ENCODE peak calls at places on chromosomes 1 and 21, in four cellular contexts. One of them, this sample, is unnamed.
A peak's percentile ranks its signal among the peaks of the same experiment; 100 is the strongest.

GRCh38 chr1:196393742-196394141 is 214.5 kb downstream of the KCNT2 start:
- DNase-seq in ovary: peak; percentile 54
- DNase-seq in K562: no peak
- DNase-seq in left ventricle myocardium inferior: no peak
- DNase-seq in this sample: no peak

GRCh38 chr1:154609398-154610380 is 1.7 kb upstream of the ADAR start:
- DNase-seq in K562: peak; percentile 17
- DNase-seq in ovary: no peak
- DNase-seq in left ventricle myocardium inferior: no peak
- DNase-seq in this sample: no peak

GRCh38 chr1:183877321-183877720 is 72.4 kb downstream of the RGL1 start:
- DNase-seq in K562: no peak
- DNase-seq in ovary: peak; percentile 78
- DNase-seq in left ventricle myocardium inferior: peak; percentile 46
- DNase-seq in this sample: no peak

GRCh38 chr1:180154325-180155201 is at the start of gene QSOX1:
- DNase-seq in ovary: peak; percentile 91
- DNase-seq in left ventricle myocardium inferior: peak; percentile 90
- DNase-seq in K562: peak; percentile 99
- DNase-seq in this sample: peak; percentile 92

GRCh38 chr1:31306278-31306677 is 9.4 kb downstream of the ZCCHC17 start:
- DNase-seq in ovary: no peak
- DNase-seq in K562: no peak
- DNase-seq in left ventricle myocardium inferior: no peak
- DNase-seq in this sample: no peak

GRCh38 chr1:95671098-95671497 is 437.1 kb downstream of the RWDD3 start:
- DNase-seq in K562: no peak
- DNase-seq in ovary: no peak
- DNase-seq in left ventricle myocardium inferior: no peak
- DNase-seq in this sample: no peak

GRCh38 chr1:36570478-36571060 is 87.9 kb upstream of the CSF3R start:
- DNase-seq in left ventricle myocardium inferior: no peak
- DNase-seq in ovary: no peak
- DNase-seq in K562: no peak
- DNase-seq in this sample: no peak

GRCh38 chr1:235199441-235199840 is 38.4 kb upstream of the RBM34 start:
- DNase-seq in K562: peak; percentile 30
- DNase-seq in left ventricle myocardium inferior: no peak
- DNase-seq in ovary: no peak
- DNase-seq in this sample: no peak

GRCh38 chr1:6454856-6455751 is 10.9 kb downstream of the TNFRSF25 start:
- DNase-seq in ovary: no peak
- DNase-seq in left ventricle myocardium inferior: no peak
- DNase-seq in K562: no peak
- DNase-seq in this sample: no peak

GRCh38 chr21:43603641-43604504 is 55.4 kb downstream of the HSF2BP start:
- DNase-seq in ovary: no peak
- DNase-seq in K562: no peak
- DNase-seq in left ventricle myocardium inferior: no peak
- DNase-seq in this sample: peak; percentile 30

GRCh38 chr1:161840363-161840762 is 74.2 kb downstream of the ATF6 start:
- DNase-seq in left ventricle myocardium inferior: no peak
- DNase-seq in ovary: no peak
- DNase-seq in K562: no peak
- DNase-seq in this sample: no peak

GRCh38 chr21:15037894-15038293 is 26.9 kb downstream of the NRIP1 start:
- DNase-seq in left ventricle myocardium inferior: no peak
- DNase-seq in K562: no peak
- DNase-seq in ovary: no peak
- DNase-seq in this sample: no peak

GRCh38 chr21:42463861-42464515 is 32.0 kb downstream of the RSPH1 start:
- DNase-seq in left ventricle myocardium inferior: no peak
- DNase-seq in K562: peak; percentile 76
- DNase-seq in ovary: no peak
- DNase-seq in this sample: peak; percentile 47

GRCh38 chr21:35614412-35614901 is 445.9 kb downstream of the SETD4 start:
- DNase-seq in left ventricle myocardium inferior: no peak
- DNase-seq in ovary: no peak
- DNase-seq in K562: peak; percentile 35
- DNase-seq in this sample: no peak

GRCh38 chr1:209723761-209724693 is 19.4 kb downstream of the HSD11B1 start:
- DNase-seq in K562: no peak
- DNase-seq in left ventricle myocardium inferior: no peak
- DNase-seq in ovary: no peak
- DNase-seq in this sample: no peak

GRCh38 chr1:236670060-236670459 is 16.2 kb upstream of the ACTN2 start:
- DNase-seq in left ventricle myocardium inferior: no peak
- DNase-seq in ovary: no peak
- DNase-seq in K562: no peak
- DNase-seq in this sample: no peak

GRCh38 chr1:85363526-85363925 is 87.1 kb upstream of the BCL10 start:
- DNase-seq in left ventricle myocardium inferior: no peak
- DNase-seq in K562: no peak
- DNase-seq in ovary: no peak
- DNase-seq in this sample: no peak

GRCh38 chr1:180577361-180577760 is 18.6 kb downstream of the OVAAL start:
- DNase-seq in ovary: no peak
- DNase-seq in left ventricle myocardium inferior: no peak
- DNase-seq in K562: no peak
- DNase-seq in this sample: no peak

GRCh38 chr1:109426278-109427170 is at the start of gene PSMA5:
- DNase-seq in left ventricle myocardium inferior: peak; percentile 96
- DNase-seq in K562: peak; percentile 99
- DNase-seq in ovary: peak; percentile 93
- DNase-seq in this sample: peak; percentile 97
- H3K9me3 ChIP-seq in left ventricle myocardium inferior: no peaks in the 10 kb centered on the region
- H3K9me3 ChIP-seq in K562: no peaks in the 10 kb centered on the region
- H3K9me3 ChIP-seq in ovary: no peaks in the 10 kb centered on the region
- H3K9me3 ChIP-seq in this sample: no peaks in the 10 kb centered on the region

GRCh38 chr1:25502957-25503356 is 40.4 kb upstream of the LDLRAP1 start:
- DNase-seq in ovary: no peak
- DNase-seq in left ventricle myocardium inferior: no peak
- DNase-seq in K562: no peak
- DNase-seq in this sample: no peak
- TF ChIP-seq CTCF in ovary: no peak
- TF ChIP-seq CTCF in left ventricle myocardium inferior: no peak
- TF ChIP-seq CTCF in K562: no peak
- TF ChIP-seq CTCF in this sample: no peak

GRCh38 chr1:21496886-21497285 is 12.3 kb upstream of the ALPL start:
- DNase-seq in K562: no peak
- DNase-seq in left ventricle myocardium inferior: no peak
- DNase-seq in ovary: no peak
- DNase-seq in this sample: peak; percentile 17

GRCh38 chr1:21497466-21498061 is 11.7 kb upstream of the ALPL start:
- DNase-seq in ovary: no peak
- DNase-seq in K562: peak; percentile 55
- DNase-seq in left ventricle myocardium inferior: no peak
- DNase-seq in this sample: no peak

GRCh38 chr1:21494196-21494595 is 15.0 kb upstream of the ALPL start:
- DNase-seq in ovary: no peak
- DNase-seq in left ventricle myocardium inferior: no peak
- DNase-seq in K562: no peak
- DNase-seq in this sample: no peak

GRCh38 chr1:21496063-21496462 is 13.2 kb upstream of the ALPL start:
- DNase-seq in K562: no peak
- DNase-seq in left ventricle myocardium inferior: no peak
- DNase-seq in ovary: no peak
- DNase-seq in this sample: no peak

DNA sequence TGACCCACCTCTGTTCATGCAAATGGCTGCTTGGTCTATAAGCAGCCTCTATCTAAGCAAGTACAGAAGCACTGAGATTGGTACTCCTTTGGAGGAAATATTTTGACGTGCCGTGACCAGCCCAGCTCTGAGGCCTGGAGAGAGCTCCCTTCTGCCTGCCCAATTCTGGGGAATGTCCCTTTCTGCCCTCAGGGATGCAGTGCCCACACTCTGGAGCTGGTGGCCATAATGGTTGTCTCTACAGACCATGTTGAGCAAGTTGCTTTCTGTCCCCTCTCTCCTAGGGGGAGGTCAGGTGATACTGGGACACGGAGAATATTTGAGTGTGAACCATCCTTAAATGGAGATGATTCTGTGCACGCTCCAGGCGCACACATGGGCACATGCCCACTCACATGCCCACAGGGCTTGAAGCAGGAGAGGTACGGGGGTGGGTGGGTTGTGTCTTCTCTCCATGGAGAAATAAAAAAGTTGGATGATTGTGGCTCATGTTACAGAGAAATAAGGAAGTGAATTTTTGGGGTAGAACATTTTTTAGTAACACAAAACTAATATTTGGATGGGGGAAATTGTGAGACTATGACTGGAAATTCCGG is 13.9 kb upstream of the ALPL start:
- DNase-seq in left ventricle myocardium inferior: no peak
- DNase-seq in K562: no peak
- DNase-seq in ovary: no peak
- DNase-seq in this sample: no peak
- H3K27me3 ChIP-seq in left ventricle myocardium inferior: peaks cover 14% of the 10 kb centered on the region
- H3K27me3 ChIP-seq in K562: peaks cover 24% of the 10 kb centered on the region
- H3K27me3 ChIP-seq in ovary: no peaks in the 10 kb centered on the region
- H3K27me3 ChIP-seq in this sample: no peaks in the 10 kb centered on the region

DNA sequence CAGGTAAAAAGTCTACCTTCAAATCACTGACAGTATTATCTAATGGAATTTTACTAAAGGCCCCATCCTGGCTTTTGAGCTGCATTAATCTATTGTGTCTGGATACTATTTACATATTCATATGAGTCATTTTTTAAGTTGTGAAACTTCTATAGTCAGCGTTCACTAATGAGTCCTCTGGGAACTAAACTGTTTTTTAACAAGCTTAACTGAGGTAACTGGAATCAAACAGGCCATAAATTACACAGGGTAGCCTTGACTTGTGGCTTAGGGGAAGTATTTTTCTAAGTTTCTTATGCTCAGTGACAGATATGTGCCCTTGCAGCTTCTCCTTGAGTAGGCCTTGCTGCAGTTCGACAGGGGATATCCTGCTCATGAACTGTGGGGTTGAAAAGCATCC is 68.8 kb downstream of the JMJD4 start:
- DNase-seq in left ventricle myocardium inferior: no peak
- DNase-seq in ovary: no peak
- DNase-seq in K562: no peak
- DNase-seq in this sample: no peak
- H3K9me3 ChIP-seq in left ventricle myocardium inferior: peaks cover 100% of the 10 kb centered on the region
- H3K9me3 ChIP-seq in ovary: peaks cover 3% of the 10 kb centered on the region
- H3K9me3 ChIP-seq in K562: peaks cover 6% of the 10 kb centered on the region
- H3K9me3 ChIP-seq in this sample: peaks cover 6% of the 10 kb centered on the region

GRCh38 chr1:206590025-206590834 is 22.0 kb downstream of the EIF2D start:
- DNase-seq in ovary: no peak
- DNase-seq in left ventricle myocardium inferior: no peak
- DNase-seq in K562: peak; percentile 49
- DNase-seq in this sample: no peak
- TF ChIP-seq CTCF in ovary: peak; percentile 26
- TF ChIP-seq CTCF in left ventricle myocardium inferior: no peak
- TF ChIP-seq CTCF in K562: peak; percentile 75
- TF ChIP-seq CTCF in this sample: peak; percentile 32

GRCh38 chr1:45023663-45024062 is 11.6 kb downstream of the UROD start:
- DNase-seq in K562: no peak
- DNase-seq in left ventricle myocardium inferior: no peak
- DNase-seq in ovary: no peak
- DNase-seq in this sample: no peak
- H3K27me3 ChIP-seq in K562: no peaks in the 10 kb centered on the region
- H3K27me3 ChIP-seq in left ventricle myocardium inferior: no peaks in the 10 kb centered on the region
- H3K27me3 ChIP-seq in ovary: no peaks in the 10 kb centered on the region
- H3K27me3 ChIP-seq in this sample: no peaks in the 10 kb centered on the region

GRCh38 chr1:232443372-232443771 is 186.6 kb downstream of the SIPA1L2 start:
- DNase-seq in ovary: no peak
- DNase-seq in left ventricle myocardium inferior: no peak
- DNase-seq in K562: no peak
- DNase-seq in this sample: peak; percentile 65
- H3K9me3 ChIP-seq in ovary: no peaks in the 10 kb centered on the region
- H3K9me3 ChIP-seq in left ventricle myocardium inferior: no peaks in the 10 kb centered on the region
- H3K9me3 ChIP-seq in K562: no peaks in the 10 kb centered on the region
- H3K9me3 ChIP-seq in this sample: no peaks in the 10 kb centered on the region

DNA sequence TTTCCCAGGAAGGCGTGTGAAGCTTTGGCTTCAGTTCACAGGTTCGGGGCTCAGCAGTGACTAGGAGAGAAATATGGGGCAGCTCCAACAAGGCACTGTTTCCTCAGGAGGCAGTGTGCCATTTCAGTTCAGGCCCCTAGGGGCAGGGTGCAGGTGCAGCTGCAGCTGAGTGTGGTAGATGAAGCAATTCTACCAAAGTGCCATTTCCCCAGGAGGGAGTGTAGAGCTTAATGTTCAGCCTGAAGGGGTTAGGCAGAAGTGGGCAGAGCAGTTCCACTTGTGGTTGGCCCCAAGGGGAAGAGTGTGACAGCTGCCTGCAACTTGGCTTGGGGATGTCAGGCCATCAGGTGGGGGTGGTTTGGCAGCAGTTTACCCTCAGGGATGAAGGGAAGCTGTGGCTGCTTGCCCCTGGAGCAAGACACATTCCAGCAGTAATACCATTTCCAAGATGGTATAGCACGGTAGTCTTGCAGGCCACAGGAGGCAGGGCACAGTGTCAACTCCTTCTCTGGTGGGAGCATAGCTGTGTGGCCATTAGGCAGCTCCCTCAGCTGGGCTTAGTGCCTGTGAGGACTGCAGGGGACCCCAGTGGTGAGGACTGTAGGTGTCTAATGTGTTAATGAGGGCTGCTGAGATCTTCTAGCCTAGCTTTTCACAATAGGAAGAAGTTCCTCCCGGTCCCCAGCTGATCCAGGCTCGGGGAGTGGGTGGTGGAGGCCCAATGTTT is 34.7 kb downstream of the RGSL1 start:
- DNase-seq in K562: peak; percentile 22
- DNase-seq in left ventricle myocardium inferior: no peak
- DNase-seq in ovary: no peak
- DNase-seq in this sample: peak; percentile 28
- TF ChIP-seq CTCF in K562: peak; percentile 56
- TF ChIP-seq CTCF in left ventricle myocardium inferior: peak; percentile 23
- TF ChIP-seq CTCF in ovary: no peak
- TF ChIP-seq CTCF in this sample: peak; percentile 52